ENCODE peak calls at places on chromosomes 11 and 22, in four cellular contexts. M is tibial nerve, H is glutamatergic neuron, R is psoas muscle. U is an unnamed sample.

GRCh38 chr11:69135420-69136363 is 20.0 kb upstream of the SMIM38 start:
- DNase-seq in H (no peak), M (peak), R (no peak), U (no peak)

GRCh38 chr11:77084581-77085191 is 17.9 kb downstream of the CAPN5 start:
- DNase-seq in R (no peak), H (peak), M (peak), U (no peak)

GRCh38 chr22:19955241-19956128 is 13.9 kb upstream of the TXNRD2 start:
- DNase-seq in R (no peak), M (no peak), H (peak), U (no peak)

GRCh38 chr22:19632671-19633148 is 81.6 kb upstream of the SEPTIN5 start:
- DNase-seq in M (no peak), H (no peak), R (no peak), U (no peak)

GRCh38 chr11:123145220-123145619 is 49.8 kb downstream of the CLMP start:
- DNase-seq in M (no peak), H (no peak), R (peak), U (no peak)

GRCh38 chr22:30421695-30422480 is 3.7 kb upstream of the MTFP1 start:
- DNase-seq in M (no peak), R (no peak), H (no peak), U (no peak)

GRCh38 chr11:79896258-79896657 is 455.4 kb upstream of the TENM4 start:
- DNase-seq in R (no peak), H (no peak), M (no peak), U (no peak)

GRCh38 chr22:23073506-23074229 is 3.3 kb downstream of the GNAZ start:
- DNase-seq in R (peak), H (peak), M (no peak), U (no peak)

GRCh38 chr11:8356216-8356615 is 92.5 kb upstream of the LMO1 start:
- DNase-seq in M (no peak), H (no peak), R (no peak), U (no peak)

GRCh38 chr11:76215946-76216345 is 9.6 kb upstream of the WNT11 start:
- DNase-seq in M (no peak), R (peak), H (no peak), U (no peak)

GRCh38 chr22:23251445-23252093 is 71.3 kb downstream of the BCR start:
- DNase-seq in M (no peak), R (no peak), H (no peak), U (no peak)

GRCh38 chr22:20938272-20938671 is 21.1 kb downstream of the CRKL start:
- DNase-seq in M (no peak), R (no peak), H (no peak), U (no peak)

GRCh38 chr11:37908224-37908558 is 1310.2 kb upstream of the RAG2 start:
- DNase-seq in R (no peak), H (no peak), M (no peak), U (peak)

DNA sequence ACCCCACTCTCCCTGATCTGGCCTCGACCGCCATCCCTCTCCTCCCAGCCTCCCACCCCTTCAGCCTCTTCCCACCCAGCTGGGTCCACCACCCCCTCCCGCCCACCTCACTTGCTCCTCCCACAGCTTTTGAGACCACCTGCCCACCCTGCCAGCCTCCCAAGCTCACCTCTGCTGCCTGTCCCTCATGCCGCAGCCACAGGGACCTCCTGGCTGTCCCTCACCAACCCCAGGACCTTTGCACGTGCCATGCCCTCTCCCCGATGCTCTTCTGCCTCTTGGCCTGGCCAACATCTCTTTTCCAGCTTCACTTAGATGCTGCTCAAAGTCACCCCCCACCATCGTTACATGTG is 6.5 kb downstream of the PNPLA5 start:
- DNase-seq in R (no peak), H (no peak), M (no peak), U (no peak)
- TF ChIP-seq CTCF in R (no peak), H (peak), M (no peak), U (no peak)

GRCh38 chr22:44357296-44357961 is 44.7 kb upstream of the SHISAL1 start:
- DNase-seq in M (no peak), R (no peak), H (no peak), U (no peak)
- TF ChIP-seq CTCF in M (no peak), R (no peak), H (no peak), U (no peak)

GRCh38 chr11:122107045-122107444 is 9.0 kb downstream of the BLID start:
- DNase-seq in M (no peak), R (no peak), H (no peak), U (no peak)

GRCh38 chr11:122107566-122107965 is 8.4 kb downstream of the BLID start:
- DNase-seq in M (no peak), R (no peak), H (no peak), U (no peak)

GRCh38 chr11:122108828-122109227 is 7.2 kb downstream of the BLID start:
- DNase-seq in H (no peak), R (no peak), M (no peak), U (no peak)

GRCh38 chr11:122109932-122110331 is 6.1 kb downstream of the BLID start:
- DNase-seq in M (no peak), R (no peak), H (no peak), U (no peak)

GRCh38 chr11:122108192-122108799 is 7.7 kb downstream of the BLID start:
- DNase-seq in R (no peak), M (no peak), H (peak), U (peak)
- TF ChIP-seq CTCF in R (peak), M (peak), H (peak), U (peak)

GRCh38 chr22:47837703-47838102 is 1075.3 kb downstream of the TBC1D22A start:
- DNase-seq in M (no peak), H (no peak), R (no peak), U (no peak)

GRCh38 chr22:47842119-47842518 is 1079.7 kb downstream of the TBC1D22A start:
- DNase-seq in M (no peak), R (no peak), H (no peak), U (no peak)

GRCh38 chr22:47841166-47841565 is 1078.7 kb downstream of the TBC1D22A start:
- DNase-seq in R (no peak), H (no peak), M (no peak), U (no peak)

GRCh38 chr22:47836957-47837356 is 1074.5 kb downstream of the TBC1D22A start:
- DNase-seq in R (no peak), H (no peak), M (no peak), U (no peak)

DNA sequence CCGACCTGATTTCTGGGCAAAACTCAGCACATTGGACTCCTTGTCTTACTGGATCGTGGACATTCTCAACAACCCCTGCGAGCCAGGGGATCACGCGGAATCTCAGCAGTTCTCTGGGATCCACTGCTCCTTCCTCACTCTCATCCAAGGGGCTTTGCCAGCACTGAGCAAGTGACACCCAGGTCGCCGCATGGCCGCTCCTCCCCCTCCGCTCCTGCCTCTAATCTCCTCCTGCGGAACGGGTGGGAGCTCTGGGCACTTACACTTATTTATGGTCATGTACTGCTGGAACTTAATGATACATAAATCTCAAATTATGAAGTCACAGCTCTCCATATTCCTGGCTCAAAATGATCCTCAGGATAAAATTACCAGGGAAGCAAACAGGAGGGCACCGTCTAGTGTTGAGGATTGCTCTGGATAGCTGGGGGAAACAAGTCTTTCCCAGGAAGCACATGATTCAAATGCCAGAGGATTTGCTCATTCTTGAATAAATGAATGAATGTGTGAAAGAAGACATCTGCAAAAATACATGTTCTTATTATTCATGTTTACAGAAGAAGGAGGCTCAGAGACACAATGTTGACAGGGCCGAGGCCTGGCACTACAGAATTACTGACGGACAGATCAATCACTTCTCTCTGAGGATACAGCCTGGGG is 1077.3 kb downstream of the TBC1D22A start:
- DNase-seq in R (no peak), H (no peak), M (no peak), U (peak)
- TF ChIP-seq CTCF in R (no peak), H (no peak), M (no peak), U (no peak)

GRCh38 chr11:72824020-72824419 is 9.8 kb downstream of the ATG16L2 start:
- DNase-seq in M (no peak), H (no peak), R (no peak), U (no peak)

GRCh38 chr11:72821221-72821919 is 7.2 kb downstream of the ATG16L2 start:
- DNase-seq in R (no peak), H (no peak), M (no peak), U (no peak)

GRCh38 chr11:72823105-72823804 is 9.0 kb downstream of the ATG16L2 start:
- DNase-seq in R (no peak), M (no peak), H (no peak), U (no peak)

GRCh38 chr11:72820439-72821139 is 6.4 kb downstream of the ATG16L2 start:
- DNase-seq in R (no peak), H (no peak), M (no peak), U (no peak)

GRCh38 chr11:72821920-72822799 is 7.9 kb downstream of the ATG16L2 start:
- DNase-seq in M (peak), H (peak), R (peak), U (peak)
- TF ChIP-seq CTCF in M (peak), H (peak), R (no peak), U (peak)

GRCh38 chr11:1051356-1052132 is 15.0 kb upstream of the MUC6 start:
- DNase-seq in H (no peak), M (no peak), R (peak), U (peak)
- TF ChIP-seq CTCF in H (no peak), M (no peak), R (no peak), U (no peak)

U was measured in nephron progenitor cell.